ENCODE peak calls at places on chromosomes 4 and X, in four cellular contexts. U, C, G and I are unnamed samples.

GRCh38 chrX:40104649-40105015 is 6.9 kb upstream of the BCOR start:
- DNase-seq in U (no peak), C (no peak), G (no peak), I (no peak)

GRCh38 chrX:111743316-111743715 is 62.3 kb downstream of the ALG13 start:
- DNase-seq in U (no peak), G (no peak), C (no peak), I (no peak)

GRCh38 chr4:174198396-174199179 is 84.9 kb downstream of the FBXO8 start:
- DNase-seq in G (no peak), U (no peak), C (no peak), I (no peak)

GRCh38 chrX:23374291-23374690 is 39.6 kb downstream of the PTCHD1 start:
- DNase-seq in G (no peak), C (no peak), U (no peak), I (no peak)

GRCh38 chr4:25258980-25259578 is 25.2 kb downstream of the PI4K2B start:
- DNase-seq in C (no peak), G (no peak), U (no peak), I (no peak)

GRCh38 chr4:87251104-87251503 is 30.7 kb upstream of the KLHL8 start:
- DNase-seq in U (no peak), C (no peak), G (no peak), I (no peak)

GRCh38 chr4:170259631-170260153 is 169.9 kb upstream of the AADAT start:
- DNase-seq in C (peak), U (peak), G (peak), I (peak)

GRCh38 chr4:109094061-109094460 is 208.4 kb downstream of the COL25A1 start:
- DNase-seq in C (no peak), U (no peak), G (no peak), I (no peak)

GRCh38 chrX:41313419-41313818 is 20.5 kb upstream of the DDX3X start:
- DNase-seq in C (no peak), G (no peak), U (no peak), I (no peak)

GRCh38 chr4:24473309-24473721 is 111.0 kb downstream of the DHX15 start:
- DNase-seq in G (no peak), U (no peak), C (no peak), I (no peak)

GRCh38 chr4:1403591-1404572 is 2.4 kb downstream of the NKX1-1 start:
- DNase-seq in C (no peak), U (no peak), G (no peak), I (no peak)

GRCh38 chr4:168386002-168386401 is 67.5 kb upstream of the DDX60 start:
- DNase-seq in C (no peak), U (no peak), G (no peak), I (peak)

GRCh38 chr4:56958111-56958517 is 19.3 kb downstream of the NOA1 start:
- DNase-seq in C (no peak), G (no peak), U (no peak), I (no peak)

GRCh38 chr4:123889376-123889945 is 492.9 kb downstream of the SPRY1 start:
- DNase-seq in U (no peak), G (no peak), C (no peak), I (no peak)

GRCh38 chr4:7877131-7877530 is 62.5 kb downstream of the AFAP1 start:
- DNase-seq in C (no peak), G (no peak), U (no peak), I (no peak)

GRCh38 chrX:65657659-65658058 is 9.8 kb upstream of the MSN start:
- DNase-seq in G (no peak), C (no peak), U (no peak), I (no peak)

GRCh38 chrX:109089359-109089758 is 353.0 kb upstream of the IRS4 start:
- DNase-seq in U (no peak), G (no peak), C (peak), I (no peak)

GRCh38 chrX:17464196-17464595 is 89.2 kb downstream of the NHS start:
- DNase-seq in U (no peak), G (no peak), C (no peak), I (peak)

GRCh38 chr4:146222313-146222712 is 8.0 kb downstream of the REELD1 start:
- DNase-seq in G (no peak), U (no peak), C (no peak), I (no peak)

GRCh38 chr4:4541040-4541631 is 712 bp downstream of the STX18 start:
- DNase-seq in U (peak), G (no peak), C (peak), I (no peak)

GRCh38 chr4:10161840-10162239 is 45.2 kb upstream of the WDR1 start:
- DNase-seq in G (no peak), U (no peak), C (no peak), I (no peak)

GRCh38 chrX:15750611-15751159 is 12.6 kb downstream of the CA5B start:
- DNase-seq in G (no peak), C (no peak), U (no peak), I (no peak)

GRCh38 chr4:144809056-144809640 is 163.2 kb downstream of the HHIP start:
- DNase-seq in C (no peak), U (no peak), G (no peak), I (no peak)
- H3K9ac ChIP-seq in C (no peak), U (no peak), G (peak), I (peak)

GRCh38 chr4:13559414-13559813 is 15.1 kb upstream of the NKX3-2 start:
- DNase-seq in U (no peak), G (no peak), C (no peak), I (no peak)
- TF ChIP-seq SUZ12 in U (no peak), G (no peak), C (no peak), I (no peak)

DNA sequence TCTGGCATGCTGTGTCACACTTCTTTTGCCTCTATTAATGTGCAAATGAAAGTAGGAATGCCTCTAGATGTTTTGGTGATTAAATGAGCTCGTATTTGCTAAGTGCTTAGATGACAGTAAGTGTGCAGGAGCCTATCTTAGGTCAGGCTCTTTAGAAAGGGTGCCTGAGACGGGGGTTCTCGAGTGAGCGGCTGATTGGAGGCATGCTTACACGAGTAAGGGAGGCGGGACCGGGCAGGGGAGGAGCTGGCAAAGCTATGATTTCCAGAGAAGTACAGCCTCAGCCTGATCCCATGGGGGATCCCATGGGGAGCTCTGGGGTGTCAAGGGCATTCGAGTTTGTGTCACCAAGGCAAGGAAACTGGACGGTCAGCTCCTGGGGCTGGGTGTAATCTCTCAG is 44.8 kb downstream of the CLDN34 start:
- DNase-seq in C (no peak), U (no peak), G (no peak), I (no peak)
- H3K9ac ChIP-seq in C (no peak), U (no peak), G (no peak), I (no peak)

DNA sequence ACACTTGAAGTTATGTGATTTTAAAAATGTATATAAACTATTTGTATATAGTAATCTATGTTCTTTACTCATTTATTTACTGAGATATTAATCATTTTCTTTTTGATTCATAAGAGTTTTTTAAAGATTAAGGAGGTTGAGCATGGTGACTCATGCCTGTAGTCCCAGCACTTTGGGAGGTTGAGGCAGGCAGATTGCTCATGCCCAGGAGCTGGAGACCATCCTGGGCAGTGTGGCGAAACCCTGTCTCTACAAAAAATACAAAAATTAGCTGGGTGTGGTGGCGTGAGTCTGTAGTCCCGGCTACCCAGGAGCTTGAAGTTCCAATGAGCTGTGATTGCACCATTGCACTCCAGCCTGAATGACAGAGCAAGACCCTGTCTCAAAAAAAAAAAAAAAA is 142.7 kb downstream of the ENPP6 start:
- DNase-seq in U (no peak), G (no peak), C (no peak), I (no peak)
- TF ChIP-seq SUZ12 in U (no peak), G (no peak), C (no peak), I (no peak)

DNA sequence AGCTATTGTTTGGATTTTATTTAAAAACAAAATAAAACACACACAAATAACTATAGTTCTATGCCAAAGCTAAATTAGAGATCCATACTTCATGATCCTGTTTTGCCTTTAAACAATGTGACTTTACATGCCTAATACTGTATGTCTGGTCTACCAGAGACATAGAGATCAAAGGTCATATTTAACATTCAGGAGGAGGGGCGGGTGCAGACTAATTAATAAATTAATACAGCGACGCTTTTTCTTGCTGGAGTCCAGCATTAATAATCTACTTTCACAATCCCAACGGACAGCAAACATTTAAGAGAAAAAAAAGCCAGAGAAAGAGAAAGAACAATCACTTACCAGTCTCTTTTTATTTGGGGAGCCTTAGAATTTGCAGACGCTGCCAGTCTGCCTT is 533 bp downstream of the CXXC4 start:
- DNase-seq in U (peak), G (no peak), C (no peak), I (no peak)
- H3K9ac ChIP-seq in U (no peak), G (no peak), C (peak), I (no peak)

GRCh38 chr4:153294631-153295030 is 49.9 kb upstream of the MND1 start:
- DNase-seq in C (no peak), U (no peak), G (no peak), I (no peak)

GRCh38 chr4:153292897-153293674 is 51.4 kb upstream of the MND1 start:
- DNase-seq in U (no peak), G (no peak), C (no peak), I (no peak)

GRCh38 chr4:153293675-153294057 is 50.8 kb upstream of the MND1 start:
- DNase-seq in G (no peak), C (no peak), U (no peak), I (no peak)

GRCh38 chr4:153290134-153290533 is 54.4 kb upstream of the MND1 start:
- DNase-seq in U (no peak), G (no peak), C (no peak), I (no peak)

DNA sequence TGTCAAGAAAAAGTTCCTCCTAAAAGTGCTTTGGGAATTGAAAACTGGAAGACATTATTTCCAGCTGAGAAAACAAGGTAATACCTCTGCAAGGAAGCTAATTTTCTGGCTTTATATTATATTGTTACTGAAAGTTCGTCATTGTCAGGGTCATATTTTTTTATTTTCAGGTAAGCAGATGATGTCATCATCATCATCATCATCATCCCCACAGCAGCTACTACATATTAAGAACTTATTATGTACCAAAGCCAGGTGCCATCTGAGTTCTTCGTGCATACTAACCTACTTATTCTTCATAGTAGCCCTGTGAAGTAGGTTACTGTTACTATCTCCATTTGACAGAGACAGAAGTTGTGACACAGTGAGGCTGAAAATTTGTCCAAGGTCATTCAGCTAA is 52.9 kb upstream of the MND1 start:
- DNase-seq in C (no peak), G (no peak), U (no peak), I (no peak)
- TF ChIP-seq SUZ12 in C (no peak), G (no peak), U (no peak), I (no peak)